ENCODE peak calls at places on chromosome 21, in four cellular contexts. One of them, this sample, is unnamed.

GRCh38 chr21:38914531-38915385 is 109.0 kb downstream of the ETS2 start:
- DNase-seq in heart right ventricle: no peak
- DNase-seq in substantia nigra: no peak
- DNase-seq in stimulated activated CD4-positive, alpha-beta T cell treated with anti-CD3 and anti-CD28 coated beads, Interleukin-2, amount 100 ng/mL, for 48 hours: no peak
- DNase-seq in this sample: no peak

GRCh38 chr21:25562660-25563059 is 44.6 kb downstream of the MRPL39 start:
- DNase-seq in heart right ventricle: no peak
- DNase-seq in stimulated activated CD4-positive, alpha-beta T cell treated with anti-CD3 and anti-CD28 coated beads, Interleukin-2, amount 100 ng/mL, for 48 hours: no peak
- DNase-seq in substantia nigra: no peak
- DNase-seq in this sample: no peak

GRCh38 chr21:30206551-30207251 is 9.2 kb downstream of the CLDN8 start:
- DNase-seq in heart right ventricle: no peak
- DNase-seq in substantia nigra: no peak
- DNase-seq in stimulated activated CD4-positive, alpha-beta T cell treated with anti-CD3 and anti-CD28 coated beads, Interleukin-2, amount 100 ng/mL, for 48 hours: no peak
- DNase-seq in this sample: no peak

GRCh38 chr21:43864313-43864805 is 664 bp upstream of the AGPAT3 start:
- DNase-seq in stimulated activated CD4-positive, alpha-beta T cell treated with anti-CD3 and anti-CD28 coated beads, Interleukin-2, amount 100 ng/mL, for 48 hours: peak
- DNase-seq in heart right ventricle: no peak
- DNase-seq in substantia nigra: no peak
- DNase-seq in this sample: peak

GRCh38 chr21:35026617-35027557 is 22.2 kb downstream of the RUNX1 start:
- DNase-seq in heart right ventricle: peak
- DNase-seq in stimulated activated CD4-positive, alpha-beta T cell treated with anti-CD3 and anti-CD28 coated beads, Interleukin-2, amount 100 ng/mL, for 48 hours: peak
- DNase-seq in substantia nigra: no peak
- DNase-seq in this sample: peak

GRCh38 chr21:27838585-27838984 is 871.7 kb upstream of the ADAMTS5 start:
- DNase-seq in stimulated activated CD4-positive, alpha-beta T cell treated with anti-CD3 and anti-CD28 coated beads, Interleukin-2, amount 100 ng/mL, for 48 hours: no peak
- DNase-seq in heart right ventricle: no peak
- DNase-seq in substantia nigra: no peak
- DNase-seq in this sample: no peak

GRCh38 chr21:44306926-44307687 is 7.3 kb downstream of the PFKL start:
- DNase-seq in heart right ventricle: no peak
- DNase-seq in stimulated activated CD4-positive, alpha-beta T cell treated with anti-CD3 and anti-CD28 coated beads, Interleukin-2, amount 100 ng/mL, for 48 hours: no peak
- DNase-seq in substantia nigra: no peak
- DNase-seq in this sample: no peak

GRCh38 chr21:44360174-44360573 is 6.8 kb downstream of the TRPM2 start:
- DNase-seq in stimulated activated CD4-positive, alpha-beta T cell treated with anti-CD3 and anti-CD28 coated beads, Interleukin-2, amount 100 ng/mL, for 48 hours: no peak
- DNase-seq in substantia nigra: no peak
- DNase-seq in heart right ventricle: no peak
- DNase-seq in this sample: no peak

GRCh38 chr21:23016617-23017016 is 2018.4 kb downstream of the NCAM2 start:
- DNase-seq in heart right ventricle: no peak
- DNase-seq in stimulated activated CD4-positive, alpha-beta T cell treated with anti-CD3 and anti-CD28 coated beads, Interleukin-2, amount 100 ng/mL, for 48 hours: no peak
- DNase-seq in substantia nigra: no peak
- DNase-seq in this sample: no peak

This sample was measured in naive B cell.